ENCODE peak calls at places on chromosomes 4 and X, in five cellular contexts. L is H1, P is trophoblast cell, K is IMR-90, V is neuronal stem cell. W is an unnamed sample.

GRCh38 chr4:124555959-124556358 is 156.6 kb downstream of the ANKRD50 start:
- DNase-seq in L (no peak), P (no peak), K (no peak), V (no peak), W (no peak)

GRCh38 chr4:634599-634985 is 9.2 kb downstream of the PDE6B start:
- DNase-seq in L (no peak), P (no peak), K (no peak), V (no peak), W (no peak)

GRCh38 chrX:47174846-47175587 is 18.6 kb upstream of the UBA1 start:
- DNase-seq in L (no peak), P (no peak), K (no peak), V (no peak), W (no peak)

GRCh38 chr4:40506066-40506465 is 123.6 kb downstream of the RBM47 start:
- DNase-seq in L (no peak), P (peak; percentile 59), K (no peak), V (no peak), W (no peak)

GRCh38 chr4:76179398-76180318 is 31.5 kb upstream of the NUP54 start:
- DNase-seq in L (peak; percentile 93), P (peak; percentile 85), K (peak; percentile 81), V (peak; percentile 84), W (peak; percentile 81)

GRCh38 chrX:125436855-125437254 is 117.2 kb downstream of the TEX13C start:
- DNase-seq in L (no peak), P (no peak), K (no peak), V (peak; percentile 0), W (peak; percentile 8)

GRCh38 chr4:152894673-152895072 is 41.5 kb upstream of the FHDC1 start:
- DNase-seq in L (no peak), P (peak; percentile 21), K (peak; percentile 63), V (no peak), W (no peak)

GRCh38 chrX:138648570-138648969 is 62.9 kb downstream of the FGF13 start:
- DNase-seq in L (no peak), P (no peak), K (no peak), V (no peak), W (no peak)

GRCh38 chr4:52939739-52940138 is 77.6 kb downstream of the RASL11B start:
- DNase-seq in L (no peak), P (no peak), K (no peak), V (no peak), W (no peak)

GRCh38 chr4:6425336-6425735 is 47.1 kb downstream of the PPP2R2C start:
- DNase-seq in L (no peak), P (no peak), K (no peak), V (no peak), W (no peak)

GRCh38 chrX:20654596-20655106 is 387.9 kb upstream of the RPS6KA3 start:
- DNase-seq in L (no peak), P (no peak), K (no peak), V (no peak), W (no peak)

DNA sequence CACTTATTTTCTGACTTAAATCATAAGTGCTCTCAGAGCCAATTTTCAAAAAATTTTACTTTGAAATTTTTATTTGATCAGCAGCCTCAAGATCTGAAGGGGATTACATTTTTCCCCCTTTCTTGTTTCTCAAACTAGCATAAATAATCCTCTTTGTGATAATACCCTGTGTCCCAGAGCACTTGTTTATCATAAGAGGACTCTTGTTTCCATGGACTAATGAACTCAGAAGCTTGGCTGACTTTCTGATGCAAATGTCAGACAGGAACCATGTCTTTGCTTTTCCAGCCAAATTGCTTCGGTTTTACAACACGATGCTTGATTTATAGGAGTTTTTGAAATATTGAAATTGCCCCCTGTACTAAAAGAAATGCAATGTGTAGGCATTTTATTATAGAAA is 859.3 kb upstream of the LCORL start:
- DNase-seq in L (no peak), P (no peak), K (no peak), V (no peak), W (no peak)
- H3K27ac ChIP-seq in L (no peak overlapping the region), P (no peak overlapping the region), K (no peak overlapping the region), V (no peak overlapping the region), W (no peak overlapping the region)

GRCh38 chrX:110346681-110347080 is 12.0 kb upstream of the RTL9 start:
- DNase-seq in L (peak; percentile 43), P (no peak), K (no peak), V (no peak), W (no peak)
- H3K4me3 ChIP-seq in L (no peak overlapping the region), P (no peak overlapping the region), K (no peak overlapping the region), V (no peak overlapping the region), W (no peak overlapping the region)

GRCh38 chr4:38759790-38760122 is 23.0 kb downstream of the TLR10 start:
- DNase-seq in L (no peak), P (no peak), K (no peak), V (no peak), W (no peak)

GRCh38 chr4:38762560-38762959 is 20.2 kb downstream of the TLR10 start:
- DNase-seq in L (no peak), P (no peak), K (no peak), V (no peak), W (no peak)

GRCh38 chr4:38765391-38765790 is 17.4 kb downstream of the TLR10 start:
- DNase-seq in L (no peak), P (no peak), K (peak; percentile 80), V (no peak), W (peak; percentile 62)

GRCh38 chr4:38760915-38761314 is 21.9 kb downstream of the TLR10 start:
- DNase-seq in L (no peak), P (no peak), K (no peak), V (no peak), W (no peak)

GRCh38 chr4:38764292-38764691 is 18.5 kb downstream of the TLR10 start:
- DNase-seq in L (no peak), P (no peak), K (no peak), V (no peak), W (no peak)
- H3K14ac ChIP-seq in L (no peak overlapping the region), P (no peak overlapping the region), K (no peak overlapping the region), V (no peak overlapping the region), W (no peak overlapping the region)

GRCh38 chr4:140382732-140383131 is 9.3 kb downstream of the SCOC start:
- DNase-seq in L (no peak), P (no peak), K (no peak), V (no peak), W (no peak)
- H3K27ac ChIP-seq in L (no peak overlapping the region), P (no peak overlapping the region), K (no peak overlapping the region), V (no peak overlapping the region), W (no peak overlapping the region)

GRCh38 chrX:133403984-133404383 is 11.3 kb downstream of the GPC4 start:
- DNase-seq in L (no peak), P (no peak), K (no peak), V (no peak), W (no peak)

GRCh38 chrX:133401539-133401938 is 13.8 kb downstream of the GPC4 start:
- DNase-seq in L (no peak), P (no peak), K (no peak), V (no peak), W (no peak)

GRCh38 chrX:133402830-133403625 is 12.3 kb downstream of the GPC4 start:
- DNase-seq in L (no peak), P (peak; percentile 74), K (no peak), V (no peak), W (no peak)

GRCh38 chrX:133402042-133402453 is 13.2 kb downstream of the GPC4 start:
- DNase-seq in L (no peak), P (no peak), K (peak; percentile 23), V (no peak), W (peak; percentile 24)

DNA sequence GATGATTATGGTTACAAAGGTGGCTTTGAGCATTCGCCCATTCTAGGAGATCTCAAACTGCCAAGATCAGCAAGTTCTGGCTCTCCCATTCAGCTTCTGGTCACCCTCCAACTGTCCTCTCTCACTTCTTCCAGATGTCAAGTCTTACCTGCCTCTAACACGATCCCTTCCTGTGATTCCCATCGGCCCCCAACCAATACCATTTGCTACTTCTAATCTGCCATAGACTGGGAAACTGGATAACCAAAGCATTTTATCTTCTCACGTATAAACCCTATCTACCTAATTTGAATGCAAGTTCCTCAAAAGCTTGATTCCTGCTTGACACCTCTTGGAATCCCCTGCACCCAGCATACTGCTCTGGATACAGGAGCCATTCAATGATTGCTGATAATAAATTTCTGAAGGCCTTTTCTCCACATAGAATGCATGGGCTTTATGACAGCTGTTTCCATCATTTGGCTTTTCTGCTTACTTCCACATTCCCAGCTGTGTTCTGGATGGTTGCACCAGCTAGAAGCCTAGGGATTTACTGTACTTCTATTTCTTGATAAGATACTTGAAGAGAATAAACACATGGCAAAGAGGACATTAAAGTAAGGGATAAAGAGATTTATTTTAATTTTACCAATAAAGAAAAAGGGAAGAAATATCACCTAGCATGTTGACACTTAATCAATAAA is 9.7 kb downstream of the GPC4 start:
- DNase-seq in L (no peak), P (no peak), K (no peak), V (no peak), W (no peak)
- H3K4me3 ChIP-seq in L (no peak overlapping the region), P (no peak overlapping the region), K (no peak overlapping the region), V (no peak overlapping the region), W (no peak overlapping the region)

GRCh38 chr4:185955817-185956542 is 113.0 kb upstream of the TLR3 start:
- DNase-seq in L (no peak), P (no peak), K (no peak), V (peak; percentile 42), W (no peak)
- H3K14ac ChIP-seq in L (no peak overlapping the region), P (no peak overlapping the region), K (no peak overlapping the region), V (no peak overlapping the region), W (no peak overlapping the region)